ENCODE peak calls at places on chromosomes 11 and 22, in six cellular contexts. One of them, this sample, is unnamed.

GRCh38 chr11:130729678-130730300 is 186.5 kb downstream of the SNX19 start:
- DNase-seq in NCI-H1417: no peak
- DNase-seq in iPS-NIHi11: no peak
- DNase-seq in pulmonary artery endothelial cell: no peak
- DNase-seq in T follicular helper cell: no peak
- DNase-seq in stimulated activated CD8-positive, alpha-beta memory T cell treated with anti-CD3 and anti-CD28 coated beads, Interleukin-12 subunit alpha, Interleukin-12 subunit beta, amount 100 ng/mL, for 1 hour: no peak
- DNase-seq in this sample: no peak

GRCh38 chr22:39907605-39908097 is 6.8 kb downstream of the GRAP2 start:
- DNase-seq in T follicular helper cell: no peak
- DNase-seq in iPS-NIHi11: no peak
- DNase-seq in stimulated activated CD8-positive, alpha-beta memory T cell treated with anti-CD3 and anti-CD28 coated beads, Interleukin-12 subunit alpha, Interleukin-12 subunit beta, amount 100 ng/mL, for 1 hour: no peak
- DNase-seq in NCI-H1417: no peak
- DNase-seq in pulmonary artery endothelial cell: no peak
- DNase-seq in this sample: no peak

GRCh38 chr22:49883294-49883640 is 29.6 kb downstream of the ZBED4 start:
- DNase-seq in pulmonary artery endothelial cell: no peak
- DNase-seq in NCI-H1417: no peak
- DNase-seq in iPS-NIHi11: no peak
- DNase-seq in T follicular helper cell: no peak
- DNase-seq in stimulated activated CD8-positive, alpha-beta memory T cell treated with anti-CD3 and anti-CD28 coated beads, Interleukin-12 subunit alpha, Interleukin-12 subunit beta, amount 100 ng/mL, for 1 hour: no peak
- DNase-seq in this sample: no peak

GRCh38 chr11:11243258-11243789 is 109.7 kb downstream of the CSNK2A3 start:
- DNase-seq in stimulated activated CD8-positive, alpha-beta memory T cell treated with anti-CD3 and anti-CD28 coated beads, Interleukin-12 subunit alpha, Interleukin-12 subunit beta, amount 100 ng/mL, for 1 hour: no peak
- DNase-seq in pulmonary artery endothelial cell: no peak
- DNase-seq in NCI-H1417: no peak
- DNase-seq in T follicular helper cell: no peak
- DNase-seq in iPS-NIHi11: no peak
- DNase-seq in this sample: no peak

GRCh38 chr11:44962464-44962863 is 11.8 kb upstream of the TP53I11 start:
- DNase-seq in stimulated activated CD8-positive, alpha-beta memory T cell treated with anti-CD3 and anti-CD28 coated beads, Interleukin-12 subunit alpha, Interleukin-12 subunit beta, amount 100 ng/mL, for 1 hour: no peak
- DNase-seq in T follicular helper cell: no peak
- DNase-seq in iPS-NIHi11: no peak
- DNase-seq in pulmonary artery endothelial cell: no peak
- DNase-seq in NCI-H1417: no peak
- DNase-seq in this sample: no peak

GRCh38 chr11:41878158-41878557 is 418.7 kb upstream of the LRRC4C start:
- DNase-seq in T follicular helper cell: no peak
- DNase-seq in NCI-H1417: no peak
- DNase-seq in pulmonary artery endothelial cell: no peak
- DNase-seq in stimulated activated CD8-positive, alpha-beta memory T cell treated with anti-CD3 and anti-CD28 coated beads, Interleukin-12 subunit alpha, Interleukin-12 subunit beta, amount 100 ng/mL, for 1 hour: no peak
- DNase-seq in iPS-NIHi11: no peak
- DNase-seq in this sample: no peak

GRCh38 chr11:64093233-64094039 is 57.7 kb downstream of the FLRT1 start:
- DNase-seq in iPS-NIHi11: no peak
- DNase-seq in NCI-H1417: peak; percentile 23
- DNase-seq in pulmonary artery endothelial cell: no peak
- DNase-seq in T follicular helper cell: no peak
- DNase-seq in stimulated activated CD8-positive, alpha-beta memory T cell treated with anti-CD3 and anti-CD28 coated beads, Interleukin-12 subunit alpha, Interleukin-12 subunit beta, amount 100 ng/mL, for 1 hour: no peak
- DNase-seq in this sample: peak; percentile 64

GRCh38 chr22:47423861-47424820 is 661.7 kb downstream of the TBC1D22A start:
- DNase-seq in T follicular helper cell: no peak
- DNase-seq in NCI-H1417: no peak
- DNase-seq in stimulated activated CD8-positive, alpha-beta memory T cell treated with anti-CD3 and anti-CD28 coated beads, Interleukin-12 subunit alpha, Interleukin-12 subunit beta, amount 100 ng/mL, for 1 hour: no peak
- DNase-seq in pulmonary artery endothelial cell: no peak
- DNase-seq in iPS-NIHi11: no peak
- DNase-seq in this sample: no peak

GRCh38 chr11:4027746-4028145 is 66.9 kb upstream of the RRM1 start:
- DNase-seq in NCI-H1417: no peak
- DNase-seq in T follicular helper cell: no peak
- DNase-seq in pulmonary artery endothelial cell: no peak
- DNase-seq in iPS-NIHi11: no peak
- DNase-seq in stimulated activated CD8-positive, alpha-beta memory T cell treated with anti-CD3 and anti-CD28 coated beads, Interleukin-12 subunit alpha, Interleukin-12 subunit beta, amount 100 ng/mL, for 1 hour: no peak
- DNase-seq in this sample: no peak

GRCh38 chr11:37333345-37333744 is 735.3 kb upstream of the RAG2 start:
- DNase-seq in T follicular helper cell: no peak
- DNase-seq in iPS-NIHi11: no peak
- DNase-seq in stimulated activated CD8-positive, alpha-beta memory T cell treated with anti-CD3 and anti-CD28 coated beads, Interleukin-12 subunit alpha, Interleukin-12 subunit beta, amount 100 ng/mL, for 1 hour: no peak
- DNase-seq in NCI-H1417: no peak
- DNase-seq in pulmonary artery endothelial cell: no peak
- DNase-seq in this sample: no peak

GRCh38 chr11:8566613-8567210 is 27.3 kb downstream of the STK33 start:
- DNase-seq in NCI-H1417: peak; percentile 9
- DNase-seq in pulmonary artery endothelial cell: peak; percentile 1
- DNase-seq in T follicular helper cell: no peak
- DNase-seq in iPS-NIHi11: peak; percentile 15
- DNase-seq in stimulated activated CD8-positive, alpha-beta memory T cell treated with anti-CD3 and anti-CD28 coated beads, Interleukin-12 subunit alpha, Interleukin-12 subunit beta, amount 100 ng/mL, for 1 hour: no peak
- DNase-seq in this sample: no peak

GRCh38 chr22:17807571-17808410 is 33.5 kb upstream of the BID start:
- DNase-seq in iPS-NIHi11: no peak
- DNase-seq in T follicular helper cell: no peak
- DNase-seq in stimulated activated CD8-positive, alpha-beta memory T cell treated with anti-CD3 and anti-CD28 coated beads, Interleukin-12 subunit alpha, Interleukin-12 subunit beta, amount 100 ng/mL, for 1 hour: no peak
- DNase-seq in pulmonary artery endothelial cell: no peak
- DNase-seq in NCI-H1417: no peak
- DNase-seq in this sample: peak; percentile 98

GRCh38 chr11:71356280-71356876 is 91.8 kb downstream of the DHCR7 start:
- DNase-seq in NCI-H1417: no peak
- DNase-seq in stimulated activated CD8-positive, alpha-beta memory T cell treated with anti-CD3 and anti-CD28 coated beads, Interleukin-12 subunit alpha, Interleukin-12 subunit beta, amount 100 ng/mL, for 1 hour: no peak
- DNase-seq in iPS-NIHi11: no peak
- DNase-seq in pulmonary artery endothelial cell: no peak
- DNase-seq in T follicular helper cell: no peak
- DNase-seq in this sample: no peak

GRCh38 chr22:19862616-19863246 is 8.1 kb upstream of the GNB1L start:
- DNase-seq in stimulated activated CD8-positive, alpha-beta memory T cell treated with anti-CD3 and anti-CD28 coated beads, Interleukin-12 subunit alpha, Interleukin-12 subunit beta, amount 100 ng/mL, for 1 hour: no peak
- DNase-seq in T follicular helper cell: no peak
- DNase-seq in iPS-NIHi11: no peak
- DNase-seq in NCI-H1417: no peak
- DNase-seq in pulmonary artery endothelial cell: no peak
- DNase-seq in this sample: peak; percentile 19

GRCh38 chr11:65822760-65823528 is 10.8 kb upstream of the SNX32 start:
- DNase-seq in T follicular helper cell: no peak
- DNase-seq in iPS-NIHi11: no peak
- DNase-seq in stimulated activated CD8-positive, alpha-beta memory T cell treated with anti-CD3 and anti-CD28 coated beads, Interleukin-12 subunit alpha, Interleukin-12 subunit beta, amount 100 ng/mL, for 1 hour: no peak
- DNase-seq in NCI-H1417: no peak
- DNase-seq in pulmonary artery endothelial cell: no peak
- DNase-seq in this sample: no peak

GRCh38 chr11:125413226-125413625 is 82.8 kb downstream of the FEZ1 start:
- DNase-seq in pulmonary artery endothelial cell: no peak
- DNase-seq in iPS-NIHi11: no peak
- DNase-seq in T follicular helper cell: no peak
- DNase-seq in NCI-H1417: no peak
- DNase-seq in stimulated activated CD8-positive, alpha-beta memory T cell treated with anti-CD3 and anti-CD28 coated beads, Interleukin-12 subunit alpha, Interleukin-12 subunit beta, amount 100 ng/mL, for 1 hour: no peak
- DNase-seq in this sample: no peak

GRCh38 chr11:23310276-23310675 is 450.0 kb upstream of the CCDC179 start:
- DNase-seq in pulmonary artery endothelial cell: no peak
- DNase-seq in iPS-NIHi11: no peak
- DNase-seq in stimulated activated CD8-positive, alpha-beta memory T cell treated with anti-CD3 and anti-CD28 coated beads, Interleukin-12 subunit alpha, Interleukin-12 subunit beta, amount 100 ng/mL, for 1 hour: no peak
- DNase-seq in T follicular helper cell: no peak
- DNase-seq in NCI-H1417: no peak
- DNase-seq in this sample: no peak

GRCh38 chr11:82823635-82824614 is 76.3 kb downstream of the PRCP start:
- DNase-seq in stimulated activated CD8-positive, alpha-beta memory T cell treated with anti-CD3 and anti-CD28 coated beads, Interleukin-12 subunit alpha, Interleukin-12 subunit beta, amount 100 ng/mL, for 1 hour: no peak
- DNase-seq in iPS-NIHi11: no peak
- DNase-seq in NCI-H1417: peak; percentile 10
- DNase-seq in pulmonary artery endothelial cell: no peak
- DNase-seq in T follicular helper cell: no peak
- DNase-seq in this sample: no peak

GRCh38 chr11:127859941-127860354 is 727.4 kb downstream of the ETS1 start:
- DNase-seq in stimulated activated CD8-positive, alpha-beta memory T cell treated with anti-CD3 and anti-CD28 coated beads, Interleukin-12 subunit alpha, Interleukin-12 subunit beta, amount 100 ng/mL, for 1 hour: no peak
- DNase-seq in NCI-H1417: no peak
- DNase-seq in iPS-NIHi11: no peak
- DNase-seq in T follicular helper cell: no peak
- DNase-seq in pulmonary artery endothelial cell: no peak
- DNase-seq in this sample: no peak

This sample was measured in islet precursor cell.